ENCODE peak calls at places on chromosomes 6 and 20, in eight cellular contexts. One of them, this sample, is unnamed.

GRCh38 chr6:72865467-72865866 is 243.6 kb downstream of the KCNQ5 start:
- DNase-seq in activated CD8-positive, alpha-beta memory T cell treated with anti-CD3 and anti-CD28 coated beads, Interleukin-2, amount 50 U/mL, for 4 hours: no peak
- DNase-seq in GM19239: no peak
- DNase-seq in activated CD4-positive, alpha-beta T cell treated with anti-CD3 and anti-CD28 coated beads for 48 hours: no peak
- DNase-seq in nucleus accumbens: no peak
- DNase-seq in effector memory CD8-positive, alpha-beta T cell: no peak
- DNase-seq in erythroblast: no peak
- DNase-seq in Right ventricle myocardium inferior: no peak
- DNase-seq in this sample: no peak

GRCh38 chr6:159693894-159694545 is 979 bp upstream of the SOD2 start:
- DNase-seq in activated CD8-positive, alpha-beta memory T cell treated with anti-CD3 and anti-CD28 coated beads, Interleukin-2, amount 50 U/mL, for 4 hours: no peak
- DNase-seq in GM19239: no peak
- DNase-seq in activated CD4-positive, alpha-beta T cell treated with anti-CD3 and anti-CD28 coated beads for 48 hours: peak
- DNase-seq in nucleus accumbens: no peak
- DNase-seq in effector memory CD8-positive, alpha-beta T cell: peak
- DNase-seq in erythroblast: peak
- DNase-seq in Right ventricle myocardium inferior: no peak
- DNase-seq in this sample: peak

GRCh38 chr6:134730013-134730412 is 219.9 kb downstream of the ALDH8A1 start:
- DNase-seq in activated CD8-positive, alpha-beta memory T cell treated with anti-CD3 and anti-CD28 coated beads, Interleukin-2, amount 50 U/mL, for 4 hours: no peak
- DNase-seq in GM19239: no peak
- DNase-seq in activated CD4-positive, alpha-beta T cell treated with anti-CD3 and anti-CD28 coated beads for 48 hours: no peak
- DNase-seq in nucleus accumbens: no peak
- DNase-seq in effector memory CD8-positive, alpha-beta T cell: no peak
- DNase-seq in erythroblast: no peak
- DNase-seq in Right ventricle myocardium inferior: no peak
- DNase-seq in this sample: no peak

GRCh38 chr6:15577550-15578171 is 85.2 kb downstream of the DTNBP1 start:
- DNase-seq in activated CD8-positive, alpha-beta memory T cell treated with anti-CD3 and anti-CD28 coated beads, Interleukin-2, amount 50 U/mL, for 4 hours: no peak
- DNase-seq in GM19239: no peak
- DNase-seq in activated CD4-positive, alpha-beta T cell treated with anti-CD3 and anti-CD28 coated beads for 48 hours: no peak
- DNase-seq in nucleus accumbens: no peak
- DNase-seq in effector memory CD8-positive, alpha-beta T cell: no peak
- DNase-seq in erythroblast: no peak
- DNase-seq in Right ventricle myocardium inferior: no peak
- DNase-seq in this sample: no peak

GRCh38 chr6:36345681-36346417 is 9.2 kb upstream of the BNIP5 start:
- DNase-seq in activated CD8-positive, alpha-beta memory T cell treated with anti-CD3 and anti-CD28 coated beads, Interleukin-2, amount 50 U/mL, for 4 hours: no peak
- DNase-seq in GM19239: no peak
- DNase-seq in activated CD4-positive, alpha-beta T cell treated with anti-CD3 and anti-CD28 coated beads for 48 hours: peak
- DNase-seq in nucleus accumbens: no peak
- DNase-seq in effector memory CD8-positive, alpha-beta T cell: no peak
- DNase-seq in erythroblast: peak
- DNase-seq in Right ventricle myocardium inferior: no peak
- DNase-seq in this sample: no peak

GRCh38 chr6:127176175-127176574 is 57.7 kb downstream of the RSPO3 start:
- DNase-seq in activated CD8-positive, alpha-beta memory T cell treated with anti-CD3 and anti-CD28 coated beads, Interleukin-2, amount 50 U/mL, for 4 hours: no peak
- DNase-seq in GM19239: no peak
- DNase-seq in activated CD4-positive, alpha-beta T cell treated with anti-CD3 and anti-CD28 coated beads for 48 hours: no peak
- DNase-seq in nucleus accumbens: no peak
- DNase-seq in effector memory CD8-positive, alpha-beta T cell: no peak
- DNase-seq in erythroblast: no peak
- DNase-seq in Right ventricle myocardium inferior: no peak
- DNase-seq in this sample: no peak

GRCh38 chr20:50213531-50214106 is 23.0 kb downstream of the CEBPB start:
- DNase-seq in activated CD8-positive, alpha-beta memory T cell treated with anti-CD3 and anti-CD28 coated beads, Interleukin-2, amount 50 U/mL, for 4 hours: no peak
- DNase-seq in GM19239: no peak
- DNase-seq in activated CD4-positive, alpha-beta T cell treated with anti-CD3 and anti-CD28 coated beads for 48 hours: no peak
- DNase-seq in nucleus accumbens: no peak
- DNase-seq in effector memory CD8-positive, alpha-beta T cell: no peak
- DNase-seq in erythroblast: no peak
- DNase-seq in Right ventricle myocardium inferior: no peak
- DNase-seq in this sample: no peak

GRCh38 chr6:132648356-132648755 is 10.6 kb downstream of the TAAR1 start:
- DNase-seq in activated CD8-positive, alpha-beta memory T cell treated with anti-CD3 and anti-CD28 coated beads, Interleukin-2, amount 50 U/mL, for 4 hours: no peak
- DNase-seq in GM19239: no peak
- DNase-seq in activated CD4-positive, alpha-beta T cell treated with anti-CD3 and anti-CD28 coated beads for 48 hours: no peak
- DNase-seq in nucleus accumbens: no peak
- DNase-seq in effector memory CD8-positive, alpha-beta T cell: no peak
- DNase-seq in erythroblast: no peak
- DNase-seq in Right ventricle myocardium inferior: no peak
- DNase-seq in this sample: no peak

GRCh38 chr6:7671581-7671980 is 54.3 kb upstream of the BMP6 start:
- DNase-seq in activated CD8-positive, alpha-beta memory T cell treated with anti-CD3 and anti-CD28 coated beads, Interleukin-2, amount 50 U/mL, for 4 hours: no peak
- DNase-seq in GM19239: no peak
- DNase-seq in activated CD4-positive, alpha-beta T cell treated with anti-CD3 and anti-CD28 coated beads for 48 hours: no peak
- DNase-seq in nucleus accumbens: no peak
- DNase-seq in effector memory CD8-positive, alpha-beta T cell: no peak
- DNase-seq in erythroblast: no peak
- DNase-seq in Right ventricle myocardium inferior: no peak
- DNase-seq in this sample: no peak

GRCh38 chr20:41003143-41003932 is 25.3 kb upstream of the TOP1 start:
- DNase-seq in activated CD8-positive, alpha-beta memory T cell treated with anti-CD3 and anti-CD28 coated beads, Interleukin-2, amount 50 U/mL, for 4 hours: peak
- DNase-seq in GM19239: no peak
- DNase-seq in activated CD4-positive, alpha-beta T cell treated with anti-CD3 and anti-CD28 coated beads for 48 hours: peak
- DNase-seq in nucleus accumbens: no peak
- DNase-seq in effector memory CD8-positive, alpha-beta T cell: peak
- DNase-seq in erythroblast: no peak
- DNase-seq in Right ventricle myocardium inferior: peak
- DNase-seq in this sample: no peak

GRCh38 chr20:18416478-18416877 is 50.4 kb downstream of the DZANK1 start:
- DNase-seq in activated CD8-positive, alpha-beta memory T cell treated with anti-CD3 and anti-CD28 coated beads, Interleukin-2, amount 50 U/mL, for 4 hours: no peak
- DNase-seq in GM19239: no peak
- DNase-seq in activated CD4-positive, alpha-beta T cell treated with anti-CD3 and anti-CD28 coated beads for 48 hours: no peak
- DNase-seq in nucleus accumbens: no peak
- DNase-seq in effector memory CD8-positive, alpha-beta T cell: no peak
- DNase-seq in erythroblast: no peak
- DNase-seq in Right ventricle myocardium inferior: no peak
- DNase-seq in this sample: no peak

This sample was measured in frontal cortex.